ENCODE peak calls at places on chromosomes 7 and 10, in six cellular contexts. J is neuronal stem cell; K is stimulated activated CD4-positive, alpha-beta T cell treated with anti-CD3 and anti-CD28 coated beads, Interleukin-4, amount 100 ng/mL, for 1 hour; F is CD4-positive, alpha-beta T cell; W is Daoy; H is sciatic nerve. U is an unnamed sample.

GRCh38 chr10:104581884-104582603 is 59.0 kb upstream of the SORCS3 start:
- DNase-seq in J (no peak), K (no peak), F (no peak), W (no peak), H (no peak), U (no peak)

GRCh38 chr10:18713077-18713476 is 53.8 kb downstream of the ARL5B start:
- DNase-seq in J (no peak), K (no peak), F (no peak), W (peak; percentile 67), H (no peak), U (no peak)

GRCh38 chr7:144710791-144711190 is 125.1 kb downstream of the TPK1 start:
- DNase-seq in J (no peak), K (no peak), F (no peak), W (no peak), H (no peak), U (no peak)

GRCh38 chr10:70671229-70671588 is 1.1 kb upstream of the ADAMTS14 start:
- DNase-seq in J (no peak), K (no peak), F (no peak), W (no peak), H (no peak), U (no peak)

GRCh38 chr7:137403282-137403681 is 59.7 kb upstream of the PTN start:
- DNase-seq in J (no peak), K (no peak), F (no peak), W (no peak), H (no peak), U (no peak)

GRCh38 chr10:133038276-133038823 is 49.4 kb upstream of the ADGRA1 start:
- DNase-seq in J (no peak), K (no peak), F (no peak), W (no peak), H (no peak), U (no peak)

GRCh38 chr10:60192986-60193385 is 196.7 kb downstream of the ANK3 start:
- DNase-seq in J (no peak), K (no peak), F (no peak), W (no peak), H (no peak), U (no peak)

GRCh38 chr7:157205438-157205837 is 66.7 kb downstream of the UBE3C start:
- DNase-seq in J (no peak), K (no peak), F (no peak), W (no peak), H (no peak), U (no peak)

GRCh38 chr10:110444009-110444347 is 53.7 kb upstream of the DUSP5 start:
- DNase-seq in J (no peak), K (no peak), F (no peak), W (no peak), H (peak; percentile 26), U (peak; percentile 93)

GRCh38 chr10:122258136-122259074 is 12.7 kb upstream of the BTBD16 start:
- DNase-seq in J (no peak), K (no peak), F (no peak), W (no peak), H (no peak), U (peak; percentile 30)

GRCh38 chr7:51027256-51028127 is 244.8 kb upstream of the GRB10 start:
- DNase-seq in J (no peak), K (no peak), F (no peak), W (no peak), H (no peak), U (no peak)

GRCh38 chr7:158858592-158859503 is 2.5 kb downstream of the DYNC2I1 start:
- DNase-seq in J (peak; percentile 60), K (no peak), F (no peak), W (no peak), H (no peak), U (peak; percentile 45)

GRCh38 chr10:14758994-14759664 is 15.6 kb downstream of the FAM107B start:
- DNase-seq in J (no peak), K (peak; percentile 11), F (peak; percentile 12), W (peak; percentile 13), H (no peak), U (no peak)

GRCh38 chr7:105015631-105015965 is 1.6 kb downstream of the KMT2E start:
- DNase-seq in J (no peak), K (peak; percentile 17), F (peak; percentile 24), W (peak; percentile 49), H (no peak), U (peak; percentile 81)

GRCh38 chr7:110502893-110503465 is 587.9 kb upstream of the LRRN3 start:
- DNase-seq in J (no peak), K (no peak), F (no peak), W (no peak), H (no peak), U (no peak)

GRCh38 chr10:6052247-6053221 is 9.6 kb downstream of the IL2RA start:
- DNase-seq in J (no peak), K (peak; percentile 74), F (peak; percentile 71), W (no peak), H (no peak), U (no peak)

GRCh38 chr10:110226555-110226925 is 19.1 kb downstream of the MXI1 start:
- DNase-seq in J (peak; percentile 87), K (peak; percentile 88), F (peak; percentile 86), W (peak; percentile 91), H (peak; percentile 97), U (peak; percentile 96)

GRCh38 chr7:81676813-81677212 is 93.0 kb downstream of the HGF start:
- DNase-seq in J (no peak), K (no peak), F (no peak), W (peak; percentile 60), H (no peak), U (no peak)

GRCh38 chr7:49797987-49798660 is 24.7 kb downstream of the VWC2 start:
- DNase-seq in J (no peak), K (no peak), F (no peak), W (no peak), H (no peak), U (no peak)

GRCh38 chr10:90125966-90126600 is 424.7 kb downstream of the KIF20B start:
- DNase-seq in J (no peak), K (no peak), F (no peak), W (peak; percentile 54), H (no peak), U (no peak)

GRCh38 chr10:102476466-102477141 is 25.3 kb upstream of the C10orf95 start:
- DNase-seq in J (no peak), K (no peak), F (no peak), W (no peak), H (no peak), U (no peak)

GRCh38 chr7:108190891-108191290 is 60.7 kb upstream of the LAMB4 start:
- DNase-seq in J (no peak), K (no peak), F (no peak), W (no peak), H (no peak), U (no peak)

GRCh38 chr7:151886783-151887182 is 9.9 kb upstream of the PRKAG2 start:
- DNase-seq in J (no peak), K (no peak), F (no peak), W (no peak), H (no peak), U (no peak)

GRCh38 chr10:68275600-68276126 is 43.8 kb upstream of the ATOH7 start:
- DNase-seq in J (no peak), K (no peak), F (no peak), W (no peak), H (no peak), U (no peak)

GRCh38 chr7:119515214-119515613 is 757.8 kb upstream of the KCND2 start:
- DNase-seq in J (no peak), K (no peak), F (no peak), W (no peak), H (no peak), U (no peak)

GRCh38 chr10:123306290-123306689 is 152.1 kb downstream of the BUB3 start:
- DNase-seq in J (no peak), K (no peak), F (no peak), W (no peak), H (no peak), U (no peak)

GRCh38 chr10:45000138-45000763 is 472 bp upstream of the ZNF22 start:
- DNase-seq in J (no peak), K (no peak), F (no peak), W (no peak), H (peak; percentile 91), U (peak; percentile 73)

GRCh38 chr10:102988404-102989314 is 70.6 kb downstream of the CNNM2 start:
- DNase-seq in J (no peak), K (no peak), F (no peak), W (no peak), H (no peak), U (peak; percentile 56)

GRCh38 chr7:102463841-102464576 is 654 bp downstream of the ALKBH4 start:
- DNase-seq in J (no peak), K (no peak), F (no peak), W (peak; percentile 32), H (no peak), U (peak; percentile 52)